ENCODE peak calls at places on chromosomes 13 and 19, in seven cellular contexts. One of them, this sample, is unnamed.

GRCh38 chr13:46866150-46866549 is 30.7 kb downstream of the HTR2A start:
- DNase-seq in neural crest cell: peak
- DNase-seq in type B pancreatic cell: no peak
- DNase-seq in lower leg skin: no peak
- DNase-seq in fibroblast of pulmonary artery: peak
- DNase-seq in esophagus squamous epithelium: peak
- DNase-seq in GM10248: peak
- DNase-seq in this sample: peak

GRCh38 chr13:28529836-28530235 is 34.9 kb upstream of the FLT1 start:
- DNase-seq in GM10248: no peak
- DNase-seq in type B pancreatic cell: no peak
- DNase-seq in neural crest cell: no peak
- DNase-seq in fibroblast of pulmonary artery: no peak
- DNase-seq in lower leg skin: no peak
- DNase-seq in esophagus squamous epithelium: no peak
- DNase-seq in this sample: no peak

GRCh38 chr13:110819203-110820014 is 95.5 kb downstream of the ANKRD10 start:
- DNase-seq in type B pancreatic cell: no peak
- DNase-seq in neural crest cell: peak
- DNase-seq in esophagus squamous epithelium: no peak
- DNase-seq in GM10248: peak
- DNase-seq in fibroblast of pulmonary artery: peak
- DNase-seq in lower leg skin: peak
- DNase-seq in this sample: peak

GRCh38 chr13:20847298-20847697 is 55.2 kb downstream of the XPO4 start:
- DNase-seq in neural crest cell: no peak
- DNase-seq in GM10248: no peak
- DNase-seq in lower leg skin: no peak
- DNase-seq in type B pancreatic cell: no peak
- DNase-seq in esophagus squamous epithelium: no peak
- DNase-seq in fibroblast of pulmonary artery: peak
- DNase-seq in this sample: no peak

GRCh38 chr19:30556230-30556711 is 184.1 kb downstream of the ZNF536 start:
- DNase-seq in lower leg skin: no peak
- DNase-seq in type B pancreatic cell: no peak
- DNase-seq in esophagus squamous epithelium: no peak
- DNase-seq in GM10248: no peak
- DNase-seq in fibroblast of pulmonary artery: no peak
- DNase-seq in neural crest cell: no peak
- DNase-seq in this sample: peak

GRCh38 chr13:20064128-20064527 is 96.7 kb downstream of the GJA3 start:
- DNase-seq in fibroblast of pulmonary artery: peak
- DNase-seq in lower leg skin: no peak
- DNase-seq in type B pancreatic cell: no peak
- DNase-seq in GM10248: no peak
- DNase-seq in neural crest cell: no peak
- DNase-seq in esophagus squamous epithelium: no peak
- DNase-seq in this sample: no peak

GRCh38 chr19:29014857-29015436 is 198.0 kb downstream of the UQCRFS1 start:
- DNase-seq in esophagus squamous epithelium: no peak
- DNase-seq in neural crest cell: no peak
- DNase-seq in lower leg skin: no peak
- DNase-seq in GM10248: no peak
- DNase-seq in type B pancreatic cell: no peak
- DNase-seq in fibroblast of pulmonary artery: no peak
- DNase-seq in this sample: no peak

GRCh38 chr13:111486801-111487200 is 166.4 kb downstream of the TEX29 start:
- DNase-seq in esophagus squamous epithelium: no peak
- DNase-seq in type B pancreatic cell: peak
- DNase-seq in fibroblast of pulmonary artery: no peak
- DNase-seq in neural crest cell: no peak
- DNase-seq in lower leg skin: peak
- DNase-seq in GM10248: no peak
- DNase-seq in this sample: no peak

GRCh38 chr13:80141114-80141849 is 199.6 kb downstream of the SPRY2 start:
- DNase-seq in lower leg skin: no peak
- DNase-seq in GM10248: no peak
- DNase-seq in type B pancreatic cell: no peak
- DNase-seq in fibroblast of pulmonary artery: peak
- DNase-seq in neural crest cell: no peak
- DNase-seq in esophagus squamous epithelium: no peak
- DNase-seq in this sample: no peak

GRCh38 chr13:75324413-75324940 is 157.5 kb downstream of the TBC1D4 start:
- DNase-seq in esophagus squamous epithelium: no peak
- DNase-seq in GM10248: no peak
- DNase-seq in fibroblast of pulmonary artery: no peak
- DNase-seq in type B pancreatic cell: no peak
- DNase-seq in lower leg skin: no peak
- DNase-seq in neural crest cell: no peak
- DNase-seq in this sample: no peak

GRCh38 chr13:104318121-104318520 is 1251.9 kb upstream of the SLC10A2 start:
- DNase-seq in type B pancreatic cell: no peak
- DNase-seq in neural crest cell: no peak
- DNase-seq in fibroblast of pulmonary artery: peak
- DNase-seq in lower leg skin: no peak
- DNase-seq in esophagus squamous epithelium: no peak
- DNase-seq in GM10248: no peak
- DNase-seq in this sample: no peak

GRCh38 chr13:64206430-64207225 is 2791.0 kb upstream of the PCDH20 start:
- DNase-seq in GM10248: no peak
- DNase-seq in neural crest cell: no peak
- DNase-seq in esophagus squamous epithelium: no peak
- DNase-seq in lower leg skin: no peak
- DNase-seq in type B pancreatic cell: no peak
- DNase-seq in fibroblast of pulmonary artery: no peak
- DNase-seq in this sample: no peak

GRCh38 chr19:6318772-6319171 is 14.6 kb downstream of the ACER1 start:
- DNase-seq in neural crest cell: no peak
- DNase-seq in GM10248: no peak
- DNase-seq in type B pancreatic cell: no peak
- DNase-seq in lower leg skin: no peak
- DNase-seq in esophagus squamous epithelium: no peak
- DNase-seq in fibroblast of pulmonary artery: no peak
- DNase-seq in this sample: no peak

GRCh38 chr13:51885651-51886050 is 23.9 kb downstream of the CCDC70 start:
- DNase-seq in lower leg skin: no peak
- DNase-seq in fibroblast of pulmonary artery: no peak
- DNase-seq in GM10248: no peak
- DNase-seq in esophagus squamous epithelium: no peak
- DNase-seq in type B pancreatic cell: no peak
- DNase-seq in neural crest cell: no peak
- DNase-seq in this sample: no peak

GRCh38 chr13:29861694-29862110 is 11.3 kb upstream of the UBL3 start:
- DNase-seq in neural crest cell: no peak
- DNase-seq in GM10248: no peak
- DNase-seq in lower leg skin: no peak
- DNase-seq in esophagus squamous epithelium: no peak
- DNase-seq in fibroblast of pulmonary artery: peak
- DNase-seq in type B pancreatic cell: no peak
- DNase-seq in this sample: no peak

GRCh38 chr13:47675871-47676270 is 325.2 kb downstream of the SUCLA2 start:
- DNase-seq in type B pancreatic cell: no peak
- DNase-seq in lower leg skin: no peak
- DNase-seq in neural crest cell: no peak
- DNase-seq in esophagus squamous epithelium: no peak
- DNase-seq in fibroblast of pulmonary artery: no peak
- DNase-seq in GM10248: no peak
- DNase-seq in this sample: no peak

GRCh38 chr13:94332360-94333040 is 147.0 kb downstream of the DCT start:
- DNase-seq in esophagus squamous epithelium: no peak
- DNase-seq in type B pancreatic cell: no peak
- DNase-seq in fibroblast of pulmonary artery: no peak
- DNase-seq in lower leg skin: no peak
- DNase-seq in neural crest cell: no peak
- DNase-seq in GM10248: no peak
- DNase-seq in this sample: no peak

GRCh38 chr13:75329097-75329496 is 152.9 kb downstream of the TBC1D4 start:
- DNase-seq in lower leg skin: no peak
- DNase-seq in type B pancreatic cell: no peak
- DNase-seq in GM10248: no peak
- DNase-seq in esophagus squamous epithelium: no peak
- DNase-seq in neural crest cell: no peak
- DNase-seq in fibroblast of pulmonary artery: no peak
- DNase-seq in this sample: no peak

GRCh38 chr19:16057062-16057461 is 19.2 kb upstream of the TPM4 start:
- DNase-seq in type B pancreatic cell: no peak
- DNase-seq in esophagus squamous epithelium: no peak
- DNase-seq in lower leg skin: no peak
- DNase-seq in fibroblast of pulmonary artery: no peak
- DNase-seq in GM10248: no peak
- DNase-seq in neural crest cell: no peak
- DNase-seq in this sample: no peak

GRCh38 chr19:50998061-50998460 is 3.3 kb downstream of the KLK8 start:
- DNase-seq in neural crest cell: no peak
- DNase-seq in fibroblast of pulmonary artery: no peak
- DNase-seq in lower leg skin: no peak
- DNase-seq in GM10248: no peak
- DNase-seq in type B pancreatic cell: no peak
- DNase-seq in esophagus squamous epithelium: no peak
- DNase-seq in this sample: no peak

GRCh38 chr19:47296036-47296435 is 13.6 kb upstream of the C5AR1 start:
- DNase-seq in lower leg skin: peak
- DNase-seq in esophagus squamous epithelium: no peak
- DNase-seq in fibroblast of pulmonary artery: peak
- DNase-seq in type B pancreatic cell: no peak
- DNase-seq in neural crest cell: peak
- DNase-seq in GM10248: peak
- DNase-seq in this sample: peak

GRCh38 chr13:72163671-72164070 is 296.7 kb upstream of the DACH1 start:
- DNase-seq in lower leg skin: no peak
- DNase-seq in neural crest cell: no peak
- DNase-seq in esophagus squamous epithelium: no peak
- DNase-seq in type B pancreatic cell: no peak
- DNase-seq in GM10248: no peak
- DNase-seq in fibroblast of pulmonary artery: no peak
- DNase-seq in this sample: no peak

DNA sequence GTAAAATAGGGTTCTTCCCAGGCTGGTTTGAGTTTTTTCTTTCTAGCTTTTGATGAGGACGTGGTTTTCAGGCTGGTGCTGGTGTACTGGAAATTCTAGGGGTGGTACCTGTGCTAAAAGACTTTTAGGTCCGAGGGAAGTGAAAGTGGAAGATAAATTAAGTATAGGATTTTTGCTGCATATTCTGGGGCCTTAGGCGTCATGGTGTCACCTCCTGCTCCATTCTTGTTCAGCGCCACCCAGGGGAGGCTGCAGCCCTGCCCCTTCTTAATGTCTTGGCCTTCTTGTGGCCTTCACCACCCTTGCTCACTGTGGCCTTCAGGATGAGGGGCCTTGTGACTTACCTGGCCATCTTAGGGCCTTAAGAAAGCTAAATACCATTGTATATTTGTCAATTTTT is 12.4 kb downstream of the ZNF552 start:
- DNase-seq in neural crest cell: no peak
- DNase-seq in fibroblast of pulmonary artery: no peak
- DNase-seq in lower leg skin: no peak
- DNase-seq in GM10248: peak
- DNase-seq in type B pancreatic cell: no peak
- DNase-seq in esophagus squamous epithelium: no peak
- DNase-seq in this sample: no peak
- TF ChIP-seq CTCF in neural crest cell: no peak
- TF ChIP-seq CTCF in fibroblast of pulmonary artery: no peak
- TF ChIP-seq CTCF in lower leg skin: no peak
- TF ChIP-seq CTCF in GM10248: peak
- TF ChIP-seq CTCF in type B pancreatic cell: no peak
- TF ChIP-seq CTCF in esophagus squamous epithelium: no peak
- TF ChIP-seq CTCF in this sample: no peak

DNA sequence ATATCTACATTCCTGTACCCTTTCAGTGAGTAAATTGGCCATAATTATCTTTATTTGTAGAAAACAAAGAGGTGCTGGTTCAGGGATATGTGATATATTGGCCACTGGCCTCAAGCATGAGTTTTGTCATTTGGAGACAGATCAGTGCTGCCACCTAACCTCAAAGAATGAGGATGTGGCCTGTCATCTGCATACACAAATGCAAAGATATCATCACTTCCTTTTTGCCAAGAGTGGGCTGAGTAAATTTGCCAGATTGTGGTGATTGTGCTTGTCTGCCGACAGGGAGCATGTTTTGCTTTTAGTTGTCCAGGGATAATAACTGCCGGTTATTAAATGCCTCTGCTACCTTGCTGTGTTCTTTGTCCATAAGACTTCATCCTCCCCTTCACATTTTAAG is 44.2 kb downstream of the WASF3 start:
- DNase-seq in GM10248: peak
- DNase-seq in fibroblast of pulmonary artery: peak
- DNase-seq in type B pancreatic cell: no peak
- DNase-seq in lower leg skin: no peak
- DNase-seq in esophagus squamous epithelium: no peak
- DNase-seq in neural crest cell: no peak
- DNase-seq in this sample: no peak
- TF ChIP-seq CTCF in GM10248: no peak
- TF ChIP-seq CTCF in fibroblast of pulmonary artery: no peak
- TF ChIP-seq CTCF in type B pancreatic cell: no peak
- TF ChIP-seq CTCF in lower leg skin: no peak
- TF ChIP-seq CTCF in esophagus squamous epithelium: no peak
- TF ChIP-seq CTCF in neural crest cell: no peak
- TF ChIP-seq CTCF in this sample: no peak

GRCh38 chr13:113458218-113459065 is 5.2 kb upstream of the ADPRHL1 start:
- DNase-seq in GM10248: peak
- DNase-seq in neural crest cell: no peak
- DNase-seq in fibroblast of pulmonary artery: peak
- DNase-seq in lower leg skin: peak
- DNase-seq in esophagus squamous epithelium: no peak
- DNase-seq in type B pancreatic cell: no peak
- DNase-seq in this sample: peak
- TF ChIP-seq CTCF in GM10248: peak
- TF ChIP-seq CTCF in neural crest cell: peak
- TF ChIP-seq CTCF in fibroblast of pulmonary artery: peak
- TF ChIP-seq CTCF in lower leg skin: no peak
- TF ChIP-seq CTCF in esophagus squamous epithelium: no peak
- TF ChIP-seq CTCF in type B pancreatic cell: peak
- TF ChIP-seq CTCF in this sample: peak

DNA sequence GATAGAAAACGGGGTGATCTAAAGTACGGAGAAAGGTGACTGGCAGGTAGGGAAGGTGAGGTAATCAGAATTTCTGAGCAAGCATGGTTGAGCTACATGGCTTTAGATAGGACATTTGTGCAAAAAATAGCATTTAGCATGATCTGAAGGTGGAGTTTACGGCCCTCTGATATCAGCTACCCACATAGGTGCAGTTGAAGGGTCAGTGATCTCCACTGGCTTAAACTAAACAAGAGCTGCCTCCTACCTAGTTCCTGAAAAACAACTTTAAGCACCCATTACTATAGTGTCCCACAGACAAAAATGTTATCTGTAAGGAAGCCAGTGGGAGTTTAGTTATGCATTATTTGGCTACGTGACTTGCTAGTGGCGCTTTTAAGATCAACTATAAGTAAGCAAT is 1.2 kb upstream of the CASP14 start:
- DNase-seq in neural crest cell: no peak
- DNase-seq in lower leg skin: no peak
- DNase-seq in fibroblast of pulmonary artery: no peak
- DNase-seq in esophagus squamous epithelium: no peak
- DNase-seq in type B pancreatic cell: no peak
- DNase-seq in GM10248: no peak
- DNase-seq in this sample: no peak
- TF ChIP-seq CTCF in neural crest cell: no peak
- TF ChIP-seq CTCF in lower leg skin: no peak
- TF ChIP-seq CTCF in fibroblast of pulmonary artery: no peak
- TF ChIP-seq CTCF in esophagus squamous epithelium: no peak
- TF ChIP-seq CTCF in type B pancreatic cell: no peak
- TF ChIP-seq CTCF in GM10248: no peak
- TF ChIP-seq CTCF in this sample: no peak